ENCODE peak calls at places on chromosomes 4 and X, in five cellular contexts. One of them, this sample, is unnamed.

GRCh38 chr4:163404570-163404969 is 60.9 kb downstream of the NPY5R start:
- DNase-seq in activated naive CD4-positive, alpha-beta T cell: no peak
- DNase-seq in hypothalamus: no peak
- DNase-seq in GM12878: no peak
- DNase-seq in AG09319: no peak
- DNase-seq in this sample: no peak

GRCh38 chrX:74537011-74537390 is 77.4 kb downstream of the RLIM start:
- DNase-seq in hypothalamus: no peak
- DNase-seq in GM12878: no peak
- DNase-seq in activated naive CD4-positive, alpha-beta T cell: no peak
- DNase-seq in AG09319: no peak
- DNase-seq in this sample: no peak

GRCh38 chrX:47514553-47515235 is 31.7 kb upstream of the ZNF41 start:
- DNase-seq in AG09319: no peak
- DNase-seq in GM12878: no peak
- DNase-seq in hypothalamus: no peak
- DNase-seq in activated naive CD4-positive, alpha-beta T cell: no peak
- DNase-seq in this sample: no peak

GRCh38 chr4:109879081-109879480 is 31.2 kb downstream of the LRIT3 start:
- DNase-seq in hypothalamus: no peak
- DNase-seq in AG09319: no peak
- DNase-seq in activated naive CD4-positive, alpha-beta T cell: no peak
- DNase-seq in GM12878: no peak
- DNase-seq in this sample: no peak

GRCh38 chr4:39085891-39086290 is 23.9 kb downstream of the KLHL5 start:
- DNase-seq in activated naive CD4-positive, alpha-beta T cell: no peak
- DNase-seq in hypothalamus: no peak
- DNase-seq in AG09319: no peak
- DNase-seq in GM12878: no peak
- DNase-seq in this sample: peak

GRCh38 chr4:102449751-102450352 is 51.3 kb upstream of the NFKB1 start:
- DNase-seq in GM12878: peak
- DNase-seq in AG09319: no peak
- DNase-seq in activated naive CD4-positive, alpha-beta T cell: no peak
- DNase-seq in hypothalamus: peak
- DNase-seq in this sample: no peak

GRCh38 chr4:53563824-53564223 is 27.5 kb downstream of the LNX1 start:
- DNase-seq in GM12878: peak
- DNase-seq in activated naive CD4-positive, alpha-beta T cell: no peak
- DNase-seq in AG09319: no peak
- DNase-seq in hypothalamus: no peak
- DNase-seq in this sample: no peak

GRCh38 chrX:69109706-69110635 is 55.3 kb downstream of the PJA1 start:
- DNase-seq in hypothalamus: no peak
- DNase-seq in AG09319: no peak
- DNase-seq in GM12878: no peak
- DNase-seq in activated naive CD4-positive, alpha-beta T cell: no peak
- DNase-seq in this sample: no peak

GRCh38 chr4:7416745-7417432 is 17.8 kb downstream of the PSAPL1 start:
- DNase-seq in hypothalamus: no peak
- DNase-seq in activated naive CD4-positive, alpha-beta T cell: no peak
- DNase-seq in AG09319: no peak
- DNase-seq in GM12878: no peak
- DNase-seq in this sample: no peak

GRCh38 chr4:117164338-117164737 is 79.0 kb upstream of the TRAM1L1 start:
- DNase-seq in hypothalamus: no peak
- DNase-seq in GM12878: no peak
- DNase-seq in activated naive CD4-positive, alpha-beta T cell: no peak
- DNase-seq in AG09319: no peak
- DNase-seq in this sample: no peak

This sample was measured in CMK.